ENCODE peak calls at places on chromosomes 11 and 22, in six cellular contexts. O is AG04450; H is amniotic stem cell; U is A172; I is naive B cell; X is activated naive CD4-positive, alpha-beta T cell. D is an unnamed sample.

GRCh38 chr11:93359396-93359795 is 28.9 kb downstream of the DEUP1 start:
- DNase-seq in X (no peak), H (no peak), O (no peak), U (no peak), I (no peak), D (no peak)

GRCh38 chr11:93933230-93933629 is 82.8 kb upstream of the VSTM5 start:
- DNase-seq in I (no peak), X (no peak), U (no peak), H (no peak), O (no peak), D (no peak)

GRCh38 chr11:44484211-44484610 is 81.3 kb upstream of the CD82 start:
- DNase-seq in I (no peak), H (peak; percentile 4), X (no peak), O (no peak), U (peak; percentile 13), D (peak; percentile 15)

GRCh38 chr22:23034621-23035556 is 35.4 kb upstream of the GNAZ start:
- DNase-seq in X (no peak), O (no peak), H (no peak), I (peak; percentile 35), U (no peak), D (no peak)

GRCh38 chr11:108228236-108228635 is 5.4 kb downstream of the ATM start:
- DNase-seq in U (no peak), X (no peak), I (no peak), O (no peak), H (no peak), D (no peak)

GRCh38 chr22:25747245-25747944 is 5.4 kb downstream of the MYO18B start:
- DNase-seq in O (peak; percentile 36), U (peak; percentile 97), H (peak; percentile 79), I (no peak), X (no peak), D (no peak)

GRCh38 chr22:37905534-37906363 is at the start of gene MICALL1:
- DNase-seq in U (peak; percentile 55), I (peak; percentile 76), H (peak; percentile 40), X (no peak), O (no peak), D (peak; percentile 85)

GRCh38 chr11:34363363-34364084 is 5.7 kb upstream of the ABTB2 start:
- DNase-seq in X (no peak), O (no peak), H (no peak), U (no peak), I (no peak), D (no peak)

GRCh38 chr11:12785901-12786300 is 111.7 kb downstream of the TEAD1 start:
- DNase-seq in X (no peak), I (no peak), O (no peak), H (no peak), U (no peak), D (no peak)

GRCh38 chr11:116730241-116730561 is 42.6 kb downstream of the BUD13 start:
- DNase-seq in U (no peak), X (no peak), O (no peak), H (no peak), I (no peak), D (no peak)

GRCh38 chr22:23289851-23290724 is 109.8 kb downstream of the BCR start:
- DNase-seq in H (no peak), U (peak; percentile 12), I (peak; percentile 36), O (no peak), X (peak; percentile 15), D (peak; percentile 61)

GRCh38 chr11:662689-663274 is 25.7 kb downstream of the DRD4 start:
- DNase-seq in O (peak; percentile 7), I (peak; percentile 44), H (no peak), U (peak; percentile 30), X (no peak), D (peak; percentile 63)

GRCh38 chr11:123253909-123254308 is 58.9 kb upstream of the CLMP start:
- DNase-seq in X (no peak), U (no peak), H (no peak), I (no peak), O (peak; percentile 69), D (no peak)

GRCh38 chr22:47784991-47785390 is 1022.5 kb downstream of the TBC1D22A start:
- DNase-seq in X (no peak), H (no peak), U (no peak), I (no peak), O (no peak), D (no peak)

GRCh38 chr11:926341-926916 is 759 bp downstream of the AP2A2 start:
- DNase-seq in O (no peak), I (no peak), U (peak; percentile 69), H (peak; percentile 44), X (no peak), D (no peak)

GRCh38 chr22:21975854-21976345 is 6.7 kb downstream of the TOP3B start:
- DNase-seq in O (no peak), H (no peak), U (no peak), X (no peak), I (no peak), D (no peak)

GRCh38 chr11:57321996-57322880 is 2.5 kb downstream of the TNKS1BP1 start:
- DNase-seq in I (no peak), U (peak; percentile 89), X (no peak), H (peak; percentile 92), O (peak; percentile 95), D (no peak)

GRCh38 chr22:24355574-24355973 is 71.8 kb upstream of the ADORA2A start:
- DNase-seq in X (no peak), I (no peak), O (no peak), U (no peak), H (no peak), D (no peak)

GRCh38 chr22:37511368-37512104 is 7.7 kb downstream of the CARD10 start:
- DNase-seq in U (no peak), X (no peak), H (no peak), I (no peak), O (no peak), D (no peak)

GRCh38 chr22:36701941-36702640 is 1.5 kb downstream of the CACNG2 start:
- DNase-seq in U (no peak), I (no peak), O (no peak), X (no peak), H (no peak), D (no peak)

D was measured in GM12865.